ENCODE peak calls at places on chromosomes 7 and 10, in seven cellular contexts. One of them, this sample, is unnamed.

GRCh38 chr10:75110006-75110632 is 1.3 kb upstream of the SAMD8 start:
- DNase-seq in ascending aorta: no peak
- DNase-seq in cardiac muscle cell: peak; percentile 30
- DNase-seq in IMR-90: no peak
- DNase-seq in thoracic aorta: no peak
- DNase-seq in small intestine: no peak
- DNase-seq in mucosa of descending colon: no peak
- DNase-seq in this sample: no peak

GRCh38 chr7:21946228-21946709 is 570 bp upstream of the CDCA7L start:
- DNase-seq in IMR-90: no peak
- DNase-seq in cardiac muscle cell: no peak
- DNase-seq in ascending aorta: no peak
- DNase-seq in mucosa of descending colon: no peak
- DNase-seq in small intestine: no peak
- DNase-seq in thoracic aorta: no peak
- DNase-seq in this sample: no peak

GRCh38 chr7:152568972-152569371 is 107.0 kb downstream of the XRCC2 start:
- DNase-seq in ascending aorta: no peak
- DNase-seq in mucosa of descending colon: no peak
- DNase-seq in IMR-90: no peak
- DNase-seq in small intestine: no peak
- DNase-seq in thoracic aorta: no peak
- DNase-seq in cardiac muscle cell: no peak
- DNase-seq in this sample: no peak

GRCh38 chr7:130825819-130826218 is 91.8 kb upstream of the KLF14 start:
- DNase-seq in small intestine: no peak
- DNase-seq in IMR-90: no peak
- DNase-seq in mucosa of descending colon: no peak
- DNase-seq in thoracic aorta: no peak
- DNase-seq in cardiac muscle cell: no peak
- DNase-seq in ascending aorta: no peak
- DNase-seq in this sample: no peak

GRCh38 chr10:24821986-24822385 is 98.3 kb upstream of the ARHGAP21 start:
- DNase-seq in IMR-90: peak; percentile 49
- DNase-seq in ascending aorta: no peak
- DNase-seq in thoracic aorta: no peak
- DNase-seq in cardiac muscle cell: no peak
- DNase-seq in mucosa of descending colon: no peak
- DNase-seq in small intestine: peak; percentile 16
- DNase-seq in this sample: no peak

GRCh38 chr7:55534916-55535636 is 37.2 kb downstream of the VOPP1 start:
- DNase-seq in thoracic aorta: no peak
- DNase-seq in IMR-90: no peak
- DNase-seq in ascending aorta: no peak
- DNase-seq in small intestine: no peak
- DNase-seq in mucosa of descending colon: no peak
- DNase-seq in cardiac muscle cell: no peak
- DNase-seq in this sample: no peak

GRCh38 chr10:119597405-119598186 is 832 bp upstream of the TIAL1 start:
- DNase-seq in IMR-90: no peak
- DNase-seq in small intestine: no peak
- DNase-seq in cardiac muscle cell: no peak
- DNase-seq in ascending aorta: no peak
- DNase-seq in mucosa of descending colon: no peak
- DNase-seq in thoracic aorta: no peak
- DNase-seq in this sample: no peak

GRCh38 chr10:69089638-69090599 is 2.0 kb downstream of the SRGN start:
- DNase-seq in mucosa of descending colon: peak; percentile 44
- DNase-seq in ascending aorta: no peak
- DNase-seq in cardiac muscle cell: no peak
- DNase-seq in small intestine: peak; percentile 42
- DNase-seq in thoracic aorta: no peak
- DNase-seq in IMR-90: peak; percentile 54
- DNase-seq in this sample: no peak

GRCh38 chr7:1232103-1232466 is 587 bp upstream of the UNCX start:
- DNase-seq in small intestine: no peak
- DNase-seq in thoracic aorta: no peak
- DNase-seq in IMR-90: no peak
- DNase-seq in ascending aorta: no peak
- DNase-seq in cardiac muscle cell: no peak
- DNase-seq in mucosa of descending colon: no peak
- DNase-seq in this sample: no peak

GRCh38 chr7:139620676-139621344 is 97.3 kb downstream of the CLEC2L start:
- DNase-seq in IMR-90: peak; percentile 21
- DNase-seq in thoracic aorta: no peak
- DNase-seq in mucosa of descending colon: peak; percentile 65
- DNase-seq in cardiac muscle cell: peak; percentile 48
- DNase-seq in small intestine: peak; percentile 51
- DNase-seq in ascending aorta: no peak
- DNase-seq in this sample: peak; percentile 82

GRCh38 chr10:74079914-74080590 is 70.6 kb downstream of the AP3M1 start:
- DNase-seq in thoracic aorta: no peak
- DNase-seq in cardiac muscle cell: no peak
- DNase-seq in ascending aorta: no peak
- DNase-seq in mucosa of descending colon: no peak
- DNase-seq in small intestine: no peak
- DNase-seq in IMR-90: peak; percentile 34
- DNase-seq in this sample: no peak

DNA sequence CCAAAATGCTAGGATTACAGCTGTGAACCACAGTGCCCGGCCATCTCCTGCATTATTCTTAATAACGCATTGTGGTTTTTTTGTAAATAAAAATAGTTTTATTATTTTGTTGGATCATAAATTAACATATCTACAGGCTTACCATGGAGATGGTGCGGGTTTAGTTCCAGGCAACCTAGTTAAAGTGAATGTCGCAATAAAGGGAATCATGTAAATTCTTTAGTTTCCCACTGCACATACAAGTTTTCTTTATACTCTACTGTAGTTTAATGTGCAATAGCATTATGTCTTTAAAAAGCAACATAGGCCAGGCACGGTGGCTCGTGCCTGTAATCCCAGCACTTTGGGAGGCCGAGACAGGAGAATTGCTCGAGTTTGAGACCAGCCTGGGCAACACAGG is 2.4 kb downstream of the PRKRIP1 start:
- DNase-seq in cardiac muscle cell: no peak
- DNase-seq in mucosa of descending colon: no peak
- DNase-seq in small intestine: no peak
- DNase-seq in ascending aorta: no peak
- DNase-seq in IMR-90: no peak
- DNase-seq in thoracic aorta: no peak
- DNase-seq in this sample: no peak
- H3K4me3 ChIP-seq in cardiac muscle cell: no peak overlapping the region
- H3K4me3 ChIP-seq in mucosa of descending colon: no peak overlapping the region
- H3K4me3 ChIP-seq in small intestine: no peak overlapping the region
- H3K4me3 ChIP-seq in ascending aorta: no peak overlapping the region
- H3K4me3 ChIP-seq in IMR-90: no peak overlapping the region
- H3K4me3 ChIP-seq in thoracic aorta: no peak overlapping the region
- H3K4me3 ChIP-seq in this sample: no peak overlapping the region

DNA sequence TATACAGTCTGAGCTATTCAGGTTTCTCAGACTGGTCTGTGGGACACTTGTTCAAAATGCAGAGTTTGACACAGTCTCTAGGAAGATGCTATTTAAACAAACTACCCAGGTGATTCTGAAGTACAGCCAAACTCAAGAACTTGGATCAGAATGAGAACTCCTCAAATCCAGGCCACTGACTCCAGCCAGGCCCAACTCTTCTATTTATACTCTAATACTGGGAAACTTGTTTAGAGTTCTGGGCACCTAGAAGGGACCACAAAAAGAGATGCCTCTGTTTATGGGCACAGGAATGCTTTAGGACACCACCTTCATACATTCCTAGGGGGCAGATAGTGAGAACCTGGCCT is 40.1 kb upstream of the ADD3 start:
- DNase-seq in IMR-90: no peak
- DNase-seq in cardiac muscle cell: no peak
- DNase-seq in small intestine: no peak
- DNase-seq in mucosa of descending colon: no peak
- DNase-seq in thoracic aorta: no peak
- DNase-seq in ascending aorta: no peak
- DNase-seq in this sample: no peak
- H3K4me1 ChIP-seq in IMR-90: peaks cover 21% of the 10 kb centered on the region
- H3K4me1 ChIP-seq in cardiac muscle cell: peaks cover 21% of the 10 kb centered on the region
- H3K4me1 ChIP-seq in small intestine: peaks cover 15% of the 10 kb centered on the region
- H3K4me1 ChIP-seq in mucosa of descending colon: peaks cover 9% of the 10 kb centered on the region
- H3K4me1 ChIP-seq in thoracic aorta: peaks cover 65% of the 10 kb centered on the region
- H3K4me1 ChIP-seq in ascending aorta: peaks cover 11% of the 10 kb centered on the region
- H3K4me1 ChIP-seq in this sample: peaks cover 33% of the 10 kb centered on the region

GRCh38 chr7:27106906-27107250 is 4.4 kb upstream of the HOXA2 start:
- DNase-seq in cardiac muscle cell: no peak
- DNase-seq in small intestine: no peak
- DNase-seq in mucosa of descending colon: no peak
- DNase-seq in ascending aorta: no peak
- DNase-seq in thoracic aorta: no peak
- DNase-seq in IMR-90: no peak
- DNase-seq in this sample: no peak

GRCh38 chr7:27108390-27109127 is 6.1 kb upstream of the HOXA2 start:
- DNase-seq in thoracic aorta: no peak
- DNase-seq in cardiac muscle cell: peak; percentile 39
- DNase-seq in small intestine: no peak
- DNase-seq in mucosa of descending colon: peak; percentile 66
- DNase-seq in IMR-90: peak; percentile 88
- DNase-seq in ascending aorta: no peak
- DNase-seq in this sample: no peak

GRCh38 chr7:27107391-27107900 is 5.0 kb upstream of the HOXA2 start:
- DNase-seq in thoracic aorta: no peak
- DNase-seq in ascending aorta: no peak
- DNase-seq in mucosa of descending colon: peak; percentile 62
- DNase-seq in cardiac muscle cell: no peak
- DNase-seq in small intestine: no peak
- DNase-seq in IMR-90: peak; percentile 86
- DNase-seq in this sample: no peak

GRCh38 chr7:27106181-27106905 is 3.9 kb upstream of the HOXA2 start:
- DNase-seq in cardiac muscle cell: peak; percentile 47
- DNase-seq in small intestine: no peak
- DNase-seq in mucosa of descending colon: peak; percentile 40
- DNase-seq in IMR-90: peak; percentile 58
- DNase-seq in ascending aorta: no peak
- DNase-seq in thoracic aorta: no peak
- DNase-seq in this sample: no peak

DNA sequence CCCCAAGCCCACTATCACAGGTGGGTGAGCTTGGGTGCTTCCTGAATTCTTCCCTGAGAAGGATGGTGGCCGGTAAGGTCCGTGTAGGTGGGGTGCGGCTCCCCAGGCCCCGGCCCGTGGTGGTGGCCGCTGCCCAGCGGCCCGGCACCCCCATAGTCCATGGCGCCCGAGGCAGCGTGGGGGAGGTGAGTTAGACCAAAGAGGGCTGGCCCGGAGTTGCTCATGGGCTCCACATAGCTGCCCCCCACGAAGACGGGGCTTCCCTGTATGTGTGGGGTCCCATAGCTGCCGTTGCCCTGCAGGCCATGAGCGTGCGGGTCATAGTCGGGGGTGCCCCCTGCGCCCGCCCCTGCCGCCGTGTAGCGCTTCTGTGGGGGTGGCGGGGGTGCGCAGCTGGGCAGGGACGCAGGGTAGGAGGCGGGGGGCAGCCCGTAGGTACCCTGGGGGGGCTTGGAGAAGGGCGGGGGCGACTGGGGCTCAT is 5.5 kb upstream of the HOXA2 start:
- DNase-seq in ascending aorta: no peak
- DNase-seq in IMR-90: peak; percentile 36
- DNase-seq in small intestine: no peak
- DNase-seq in thoracic aorta: no peak
- DNase-seq in cardiac muscle cell: no peak
- DNase-seq in mucosa of descending colon: peak; percentile 27
- DNase-seq in this sample: no peak
- H3K4me3 ChIP-seq in ascending aorta: peak overlapping the region; percentile 41
- H3K4me3 ChIP-seq in IMR-90: peak overlapping the region; percentile 45
- H3K4me3 ChIP-seq in small intestine: no peak overlapping the region
- H3K4me3 ChIP-seq in thoracic aorta: peak overlapping the region; percentile 99
- H3K4me3 ChIP-seq in cardiac muscle cell: no peak overlapping the region
- H3K4me3 ChIP-seq in mucosa of descending colon: no peak overlapping the region
- H3K4me3 ChIP-seq in this sample: no peak overlapping the region

GRCh38 chr10:30835146-30835545 is 196.5 kb downstream of the ZNF438 start:
- DNase-seq in IMR-90: no peak
- DNase-seq in mucosa of descending colon: no peak
- DNase-seq in cardiac muscle cell: no peak
- DNase-seq in small intestine: no peak
- DNase-seq in ascending aorta: no peak
- DNase-seq in thoracic aorta: no peak
- DNase-seq in this sample: no peak

GRCh38 chr10:30834636-30835035 is 197.0 kb downstream of the ZNF438 start:
- DNase-seq in IMR-90: no peak
- DNase-seq in cardiac muscle cell: no peak
- DNase-seq in small intestine: no peak
- DNase-seq in ascending aorta: no peak
- DNase-seq in thoracic aorta: no peak
- DNase-seq in mucosa of descending colon: no peak
- DNase-seq in this sample: no peak

GRCh38 chr10:30836411-30836810 is 195.3 kb downstream of the ZNF438 start:
- DNase-seq in mucosa of descending colon: no peak
- DNase-seq in IMR-90: no peak
- DNase-seq in thoracic aorta: no peak
- DNase-seq in ascending aorta: no peak
- DNase-seq in cardiac muscle cell: no peak
- DNase-seq in small intestine: no peak
- DNase-seq in this sample: no peak

GRCh38 chr10:30842185-30842584 is 189.5 kb downstream of the ZNF438 start:
- DNase-seq in small intestine: no peak
- DNase-seq in mucosa of descending colon: no peak
- DNase-seq in IMR-90: no peak
- DNase-seq in thoracic aorta: no peak
- DNase-seq in cardiac muscle cell: no peak
- DNase-seq in ascending aorta: no peak
- DNase-seq in this sample: no peak

DNA sequence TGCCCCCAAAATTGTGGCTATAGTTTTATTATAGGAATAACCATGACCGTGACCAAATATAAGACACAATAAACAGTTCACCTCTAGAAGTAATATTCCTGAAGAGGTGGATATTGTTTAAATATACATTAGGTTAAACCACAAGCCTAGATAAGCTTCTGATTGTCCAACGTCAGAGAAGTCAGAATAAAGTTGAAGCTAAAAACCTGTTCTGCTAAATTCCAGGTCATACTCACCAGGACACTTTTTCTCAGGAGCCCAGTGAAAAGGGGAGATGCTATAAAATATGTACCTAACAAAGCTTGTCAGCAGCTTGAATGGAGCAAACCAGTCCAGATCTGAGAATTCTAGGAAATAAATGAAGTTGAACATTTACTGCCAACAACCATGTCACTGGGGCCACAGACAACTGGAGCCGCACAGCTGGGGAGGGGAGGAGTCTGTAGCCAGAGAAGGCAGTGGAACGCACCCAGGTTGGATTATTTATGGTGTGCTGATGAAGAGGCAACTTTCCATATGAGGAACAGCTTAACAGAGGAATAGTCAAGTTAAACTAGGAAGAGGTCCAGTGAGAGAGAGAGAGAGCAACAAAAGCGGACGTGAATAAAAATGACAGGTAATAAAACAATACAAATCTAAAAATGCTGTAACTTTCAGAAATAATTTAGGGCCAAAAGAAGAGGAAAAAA is 191.1 kb downstream of the ZNF438 start:
- DNase-seq in mucosa of descending colon: no peak
- DNase-seq in cardiac muscle cell: no peak
- DNase-seq in thoracic aorta: no peak
- DNase-seq in ascending aorta: no peak
- DNase-seq in small intestine: no peak
- DNase-seq in IMR-90: peak; percentile 31
- DNase-seq in this sample: no peak
- H3K4me1 ChIP-seq in mucosa of descending colon: no peaks in the 10 kb centered on the region
- H3K4me1 ChIP-seq in cardiac muscle cell: no peaks in the 10 kb centered on the region
- H3K4me1 ChIP-seq in thoracic aorta: peaks cover 18% of the 10 kb centered on the region
- H3K4me1 ChIP-seq in ascending aorta: no peaks in the 10 kb centered on the region
- H3K4me1 ChIP-seq in small intestine: no peaks in the 10 kb centered on the region
- H3K4me1 ChIP-seq in IMR-90: peaks cover 1% of the 10 kb centered on the region
- H3K4me1 ChIP-seq in this sample: no peaks in the 10 kb centered on the region

GRCh38 chr7:32427769-32428291 is 62.4 kb downstream of the LSM5 start:
- DNase-seq in small intestine: peak; percentile 24
- DNase-seq in thoracic aorta: no peak
- DNase-seq in IMR-90: peak; percentile 75
- DNase-seq in mucosa of descending colon: peak; percentile 82
- DNase-seq in cardiac muscle cell: peak; percentile 95
- DNase-seq in ascending aorta: no peak
- DNase-seq in this sample: peak; percentile 66
- H3K4me3 ChIP-seq in small intestine: no peak overlapping the region
- H3K4me3 ChIP-seq in thoracic aorta: no peak overlapping the region
- H3K4me3 ChIP-seq in IMR-90: no peak overlapping the region
- H3K4me3 ChIP-seq in mucosa of descending colon: no peak overlapping the region
- H3K4me3 ChIP-seq in cardiac muscle cell: peak overlapping the region; percentile 5
- H3K4me3 ChIP-seq in ascending aorta: no peak overlapping the region
- H3K4me3 ChIP-seq in this sample: no peak overlapping the region